ENCODE peak calls at places on chromosomes 4 and X, in four cellular contexts. S, C, H and L are unnamed samples.

GRCh38 chr4:92455956-92456355 is 152.2 kb downstream of the GRID2 start:
- DNase-seq in S (no peak), C (no peak), H (no peak), L (no peak)

GRCh38 chr4:7054106-7054880 is 11.1 kb downstream of the TADA2B start:
- DNase-seq in S (no peak), C (no peak), H (no peak), L (no peak)

GRCh38 chr4:86870442-86871069 is 21.4 kb upstream of the SLC10A6 start:
- DNase-seq in S (no peak), C (no peak), H (no peak), L (no peak)

GRCh38 chrX:114841051-114841450 is 176.4 kb downstream of the IL13RA2 start:
- DNase-seq in S (no peak), C (no peak), H (no peak), L (no peak)

GRCh38 chr4:124337874-124338273 is 374.7 kb downstream of the ANKRD50 start:
- DNase-seq in S (no peak), C (no peak), H (peak), L (no peak)

GRCh38 chr4:151417164-151417571 is 8.2 kb downstream of the FHIP1A start:
- DNase-seq in S (no peak), C (no peak), H (no peak), L (no peak)

GRCh38 chr4:38086515-38087226 is 126.5 kb downstream of the PTTG2 start:
- DNase-seq in S (no peak), C (no peak), H (no peak), L (no peak)

GRCh38 chr4:110309686-110310085 is 111.3 kb upstream of the ELOVL6 start:
- DNase-seq in S (no peak), C (no peak), H (no peak), L (no peak)

GRCh38 chrX:52923781-52924241 is 26.7 kb downstream of the FAM156B start:
- DNase-seq in S (peak), C (peak), H (peak), L (no peak)

GRCh38 chr4:81651500-81651899 is 179.8 kb upstream of the RASGEF1B start:
- DNase-seq in S (no peak), C (peak), H (no peak), L (no peak)

GRCh38 chrX:131405497-131405896 is 116.4 kb upstream of the IGSF1 start:
- DNase-seq in S (no peak), C (no peak), H (no peak), L (no peak)

GRCh38 chr4:10020871-10021676 is at the start of gene SLC2A9:
- DNase-seq in S (peak), C (no peak), H (no peak), L (peak)

GRCh38 chrX:149568701-149569296 is 18.5 kb downstream of the MAGEA9B start:
- DNase-seq in S (no peak), C (no peak), H (no peak), L (no peak)

GRCh38 chr4:21476753-21477152 is 471.8 kb downstream of the KCNIP4 start:
- DNase-seq in S (no peak), C (no peak), H (peak), L (peak)

GRCh38 chr4:66704243-66704642 is 841.1 kb downstream of the CENPC start:
- DNase-seq in S (no peak), C (no peak), H (no peak), L (no peak)

GRCh38 chr4:77393981-77394380 is 211.6 kb upstream of the CXCL13 start:
- DNase-seq in S (no peak), C (no peak), H (no peak), L (no peak)

GRCh38 chr4:86522349-86522748 is 71.8 kb upstream of the PTPN13 start:
- DNase-seq in S (no peak), C (no peak), H (no peak), L (no peak)

GRCh38 chr4:89836031-89836777 is 757 bp downstream of the SNCA start:
- DNase-seq in S (no peak), C (no peak), H (peak), L (peak)

GRCh38 chr4:168589154-168589553 is 92.3 kb downstream of the PALLD start:
- DNase-seq in S (peak), C (no peak), H (no peak), L (no peak)

GRCh38 chrX:101407167-101407747 is 468 bp downstream of the GLA start:
- DNase-seq in S (no peak), C (peak), H (no peak), L (no peak)

GRCh38 chr4:109801099-109801789 is 555 bp downstream of the CFI start:
- DNase-seq in S (no peak), C (no peak), H (no peak), L (no peak)

GRCh38 chr4:132417220-132417619 is 731.9 kb upstream of the PCDH10 start:
- DNase-seq in S (no peak), C (peak), H (no peak), L (no peak)

DNA sequence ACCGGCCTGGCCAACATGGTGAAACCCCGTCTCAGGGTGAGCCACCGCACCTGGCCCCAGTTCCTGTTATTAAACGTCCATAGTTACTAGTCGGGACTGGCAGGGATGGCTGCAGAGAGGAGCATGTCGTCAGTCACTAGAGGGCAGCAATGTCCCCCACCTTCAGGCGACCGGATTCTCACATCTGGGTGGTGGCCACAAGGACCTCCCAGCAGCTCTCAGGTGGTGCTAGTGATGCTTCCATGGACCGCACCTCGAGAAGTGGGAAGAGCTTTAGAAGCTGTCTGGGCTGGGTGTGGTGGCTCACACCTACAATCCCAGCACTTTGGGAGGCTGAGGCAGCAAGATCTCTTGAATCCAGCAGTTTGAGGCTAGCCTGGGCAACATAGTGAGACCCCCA is 13.3 kb upstream of the IL3RA start:
- DNase-seq in S (no peak), C (peak), H (peak), L (peak)
- TF ChIP-seq CTCF in S (no peak), C (peak), H (no peak), L (no peak)

GRCh38 chr4:53599632-53600031 is 8.3 kb upstream of the LNX1 start:
- DNase-seq in S (no peak), C (no peak), H (no peak), L (no peak)

GRCh38 chr4:53598901-53599300 is 7.6 kb upstream of the LNX1 start:
- DNase-seq in S (no peak), C (no peak), H (no peak), L (no peak)

GRCh38 chr4:53598483-53598882 is 7.2 kb upstream of the LNX1 start:
- DNase-seq in S (no peak), C (no peak), H (no peak), L (no peak)

GRCh38 chr4:53602390-53602789 is 11.1 kb upstream of the LNX1 start:
- DNase-seq in S (no peak), C (no peak), H (peak), L (no peak)

GRCh38 chr4:53601251-53601764 is 10.0 kb upstream of the LNX1 start:
- DNase-seq in S (no peak), C (peak), H (peak), L (peak)
- TF ChIP-seq CTCF in S (no peak), C (peak), H (peak), L (no peak)

GRCh38 chrX:69538321-69538876 is 34.3 kb downstream of the NALF2 start:
- DNase-seq in S (peak), C (peak), H (peak), L (peak)
- TF ChIP-seq CTCF in S (peak), C (peak), H (peak), L (peak)

DNA sequence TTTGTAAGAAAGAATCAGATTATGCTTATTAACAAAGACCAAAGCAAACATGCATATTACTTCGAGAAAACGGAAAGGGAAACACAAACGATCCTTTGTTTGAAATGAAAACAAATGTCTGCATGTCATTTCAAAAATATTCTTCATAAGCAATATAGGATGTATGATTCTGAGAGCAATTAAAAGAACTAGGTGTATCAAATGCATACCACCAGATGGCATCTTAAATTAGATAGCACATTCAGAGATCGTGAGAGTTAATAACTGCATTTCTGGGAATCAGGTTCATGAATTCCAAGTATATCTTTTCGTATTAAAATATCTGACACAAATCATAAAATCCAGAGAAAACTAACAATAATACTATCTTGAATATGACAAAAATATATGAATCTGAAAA is 159.5 kb downstream of the PPP3CA start:
- DNase-seq in S (no peak), C (peak), H (no peak), L (no peak)
- TF ChIP-seq CTCF in S (peak), C (peak), H (peak), L (no peak)

GRCh38 chr4:186952709-186953108 is 229.1 kb upstream of the FAT1 start:
- DNase-seq in S (no peak), C (no peak), H (no peak), L (no peak)

GRCh38 chr4:186946140-186946539 is 222.5 kb upstream of the FAT1 start:
- DNase-seq in S (no peak), C (no peak), H (no peak), L (no peak)

GRCh38 chr4:186949847-186950246 is 226.2 kb upstream of the FAT1 start:
- DNase-seq in S (no peak), C (no peak), H (no peak), L (no peak)

GRCh38 chr4:186946682-186947294 is 223.1 kb upstream of the FAT1 start:
- DNase-seq in S (peak), C (peak), H (peak), L (peak)

DNA sequence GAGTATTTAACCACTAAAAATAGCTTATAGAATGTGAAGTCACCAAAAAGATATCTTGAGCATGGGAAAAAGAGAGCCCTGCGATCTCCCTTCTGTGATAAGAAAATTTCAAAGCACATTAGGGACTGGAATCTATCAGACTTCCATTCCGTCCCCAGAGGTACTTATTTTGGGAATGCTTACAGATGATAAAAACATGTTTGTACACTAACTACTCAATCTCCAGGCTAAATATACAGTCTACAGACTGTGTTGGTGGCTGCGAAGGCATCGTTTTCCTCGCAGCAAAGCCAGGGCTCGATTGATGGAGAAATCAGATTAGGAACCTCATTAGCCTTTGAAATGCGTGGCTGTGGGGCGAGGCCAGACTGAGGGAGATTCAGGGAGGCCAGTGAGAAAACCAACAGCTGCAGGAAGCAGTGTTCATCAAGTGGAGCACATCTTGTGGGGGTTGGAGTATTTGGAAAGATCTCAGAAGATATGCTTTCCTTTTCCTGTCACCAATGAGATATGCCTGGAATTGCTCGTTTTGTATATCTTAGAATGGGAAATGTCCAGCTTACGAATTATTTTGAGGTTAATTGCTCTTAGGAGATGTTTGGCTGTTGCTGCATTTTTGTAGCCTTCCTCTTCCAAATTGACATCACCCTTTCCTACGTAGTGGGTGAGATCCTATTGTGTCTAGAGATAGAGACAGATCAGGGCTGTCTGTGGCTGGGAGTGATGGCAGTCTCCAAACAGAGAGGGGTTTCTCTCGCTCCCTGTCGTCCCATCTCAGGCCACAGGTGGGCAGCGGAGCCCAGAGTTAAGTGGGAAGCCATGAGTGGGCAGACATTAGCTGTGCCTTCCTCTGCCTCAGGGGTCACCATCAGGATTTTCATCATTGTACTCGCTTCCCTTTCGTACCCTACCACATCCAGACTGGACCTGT is 225.0 kb upstream of the FAT1 start:
- DNase-seq in S (no peak), C (peak), H (peak), L (peak)
- TF ChIP-seq CTCF in S (no peak), C (peak), H (peak), L (no peak)

GRCh38 chr4:157013656-157014055 is 42.1 kb upstream of the PDGFC start:
- DNase-seq in S (no peak), C (no peak), H (no peak), L (no peak)

GRCh38 chr4:157020882-157021281 is 49.3 kb upstream of the PDGFC start:
- DNase-seq in S (no peak), C (no peak), H (no peak), L (no peak)

GRCh38 chr4:157014621-157015591 is 43.3 kb upstream of the PDGFC start:
- DNase-seq in S (peak), C (no peak), H (no peak), L (no peak)

GRCh38 chr4:157023941-157024340 is 52.0 kb upstream of the GLRB start:
- DNase-seq in S (no peak), C (no peak), H (no peak), L (no peak)

GRCh38 chr4:157018920-157019490 is 47.4 kb upstream of the PDGFC start:
- DNase-seq in S (no peak), C (no peak), H (no peak), L (no peak)
- TF ChIP-seq CTCF in S (no peak), C (no peak), H (no peak), L (no peak)

GRCh38 chrX:63932006-63932405 is 147.0 kb upstream of the ARHGEF9 start:
- DNase-seq in S (no peak), C (no peak), H (no peak), L (no peak)

GRCh38 chrX:63934160-63934559 is 149.1 kb upstream of the ARHGEF9 start:
- DNase-seq in S (no peak), C (no peak), H (no peak), L (no peak)

GRCh38 chrX:63932907-63933306 is 147.9 kb upstream of the ARHGEF9 start:
- DNase-seq in S (no peak), C (no peak), H (no peak), L (no peak)

GRCh38 chrX:63929608-63930007 is 144.6 kb upstream of the ARHGEF9 start:
- DNase-seq in S (no peak), C (no peak), H (no peak), L (no peak)

GRCh38 chrX:63930140-63930539 is 145.1 kb upstream of the ARHGEF9 start:
- DNase-seq in S (no peak), C (no peak), H (peak), L (peak)
- TF ChIP-seq CTCF in S (no peak), C (peak), H (no peak), L (peak)

GRCh38 chr4:165700855-165701254 is 172.2 kb upstream of the TLL1 start:
- DNase-seq in S (peak), C (peak), H (no peak), L (peak)
- TF ChIP-seq CTCF in S (no peak), C (peak), H (peak), L (peak)

DNA sequence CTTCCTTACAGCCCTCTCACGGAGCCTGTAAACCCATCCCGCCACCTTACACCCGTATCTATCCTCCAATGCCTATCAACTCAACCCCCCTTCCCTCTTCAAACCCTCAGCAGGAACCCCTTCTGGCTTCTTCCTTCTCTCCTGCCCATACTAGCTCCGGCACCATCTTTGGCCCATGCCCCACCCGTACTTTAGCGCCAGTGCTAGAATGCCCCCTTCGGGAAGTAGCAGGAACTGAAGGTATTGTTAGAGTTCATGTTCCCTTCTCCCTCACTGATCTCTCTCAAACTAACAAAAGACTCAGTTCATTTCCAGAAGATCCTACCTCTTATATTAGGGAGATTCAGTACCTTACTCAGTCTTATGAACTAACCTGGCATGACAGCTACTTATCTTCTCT is 2.7 kb upstream of the UGT2B15 start:
- DNase-seq in S (no peak), C (no peak), H (no peak), L (no peak)
- TF ChIP-seq CTCF in S (no peak), C (no peak), H (no peak), L (no peak)